ENCODE peak calls at places on chromosomes 4 and X, in seven cellular contexts. H is GM12878, R is GM23338, Y is HepG2, O is K562, M is H1, F is endothelial cell of umbilical vein. C is an unnamed sample.

GRCh38 chrX:112636951-112637541 is 42.7 kb downstream of the LHFPL1 start:
- DNase-seq in O (no peak), H (no peak), F (no peak), R (no peak), M (no peak), Y (no peak), C (no peak)

GRCh38 chr4:102387552-102388150 is 42.4 kb upstream of the SLC39A8 start:
- DNase-seq in H (no peak), R (peak; percentile 26), F (no peak), M (no peak), Y (no peak), O (no peak), C (no peak)

GRCh38 chrX:65723706-65724105 is 56.3 kb downstream of the MSN start:
- DNase-seq in O (no peak), F (peak; percentile 42), Y (no peak), R (no peak), H (peak; percentile 74), M (no peak), C (no peak)

GRCh38 chrX:72145181-72145580 is 13.5 kb upstream of the RTL5 start:
- DNase-seq in F (no peak), R (no peak), O (no peak), H (no peak), M (no peak), Y (no peak), C (no peak)

GRCh38 chrX:9682456-9682855 is 83.2 kb downstream of the GPR143 start:
- DNase-seq in R (peak; percentile 30), F (peak; percentile 10), H (no peak), O (no peak), M (no peak), Y (no peak), C (no peak)

GRCh38 chr4:80171251-80171650 is 26.1 kb upstream of the PRDM8 start:
- DNase-seq in Y (no peak), R (no peak), M (no peak), F (no peak), O (no peak), H (no peak), C (no peak)

GRCh38 chrX:92351531-92351930 is 572.4 kb downstream of the PCDH11X start:
- DNase-seq in Y (no peak), H (no peak), O (no peak), F (no peak), R (no peak), M (no peak), C (no peak)

GRCh38 chr4:74038161-74039064 is at the start of gene CXCL3:
- DNase-seq in H (no peak), F (peak; percentile 67), M (no peak), O (peak; percentile 88), Y (no peak), R (peak; percentile 87), C (no peak)

GRCh38 chr4:5710962-5711478 is at the start of gene EVC:
- DNase-seq in M (no peak), R (peak; percentile 71), H (no peak), Y (peak; percentile 54), O (peak; percentile 73), F (peak; percentile 67), C (no peak)

GRCh38 chrX:47078129-47079043 is at the start of gene RGN:
- DNase-seq in M (no peak), F (no peak), R (peak; percentile 43), Y (peak; percentile 81), H (no peak), O (no peak), C (no peak)

GRCh38 chr4:130542953-130543352 is 1447.0 kb downstream of the C4orf33 start:
- DNase-seq in O (no peak), M (no peak), R (peak; percentile 35), H (no peak), Y (no peak), F (no peak), C (no peak)

GRCh38 chr4:38317238-38317637 is 346.8 kb upstream of the KLF3 start:
- DNase-seq in F (no peak), R (no peak), H (no peak), Y (no peak), M (no peak), O (peak; percentile 12), C (no peak)

GRCh38 chr4:38318737-38319455 is 345.1 kb upstream of the KLF3 start:
- DNase-seq in Y (peak; percentile 52), F (peak; percentile 88), H (peak; percentile 87), R (peak; percentile 95), O (peak; percentile 94), M (peak; percentile 91), C (peak; percentile 85)

GRCh38 chr4:38320833-38321232 is 343.2 kb upstream of the KLF3 start:
- DNase-seq in F (no peak), M (no peak), H (no peak), R (no peak), O (no peak), Y (no peak), C (no peak)

GRCh38 chr4:38320349-38320707 is 343.7 kb upstream of the KLF3 start:
- DNase-seq in Y (no peak), O (no peak), H (no peak), M (no peak), R (no peak), F (no peak), C (no peak)

DNA sequence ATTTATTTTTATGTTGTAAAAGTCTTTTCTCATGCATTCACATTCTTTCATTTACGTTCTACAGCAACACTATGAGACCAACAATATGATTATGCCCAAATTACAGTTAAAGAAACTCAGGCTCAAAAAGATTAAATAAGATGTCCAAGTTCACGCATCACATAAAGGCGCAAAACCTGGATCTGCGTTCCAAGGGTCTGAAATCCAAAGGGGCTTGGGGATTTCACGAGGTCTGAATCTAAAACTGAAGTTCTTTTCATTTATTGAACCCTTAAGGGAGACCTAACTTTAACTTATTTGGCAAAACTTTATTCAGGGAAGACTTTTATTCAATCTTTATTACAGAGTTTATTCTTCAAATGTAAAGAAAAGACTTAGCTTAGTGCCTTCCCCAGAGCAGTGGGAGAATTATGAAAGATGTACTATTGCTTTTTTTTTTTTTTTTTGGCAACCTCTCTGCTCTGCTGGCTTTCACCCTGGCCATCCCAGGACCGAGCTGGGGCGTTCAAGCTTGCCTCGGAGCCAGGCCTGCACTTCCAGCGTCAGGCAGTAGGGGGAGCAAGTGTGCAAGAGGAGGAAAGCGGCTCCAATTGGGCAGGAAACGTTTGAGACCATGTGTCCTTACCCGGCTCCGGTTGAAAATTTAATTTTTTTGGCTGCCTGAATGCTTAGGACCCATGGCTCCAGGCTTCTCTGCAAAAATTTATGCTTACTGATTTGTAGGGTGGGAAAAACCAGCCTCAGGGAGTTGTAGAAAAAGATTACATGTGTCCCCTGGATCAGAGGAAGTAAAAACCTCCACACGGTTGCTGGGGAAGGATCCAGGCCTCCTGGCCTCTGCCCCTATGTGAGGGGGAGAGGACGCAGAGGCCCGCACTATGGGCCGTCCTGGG is 344.3 kb upstream of the KLF3 start:
- DNase-seq in O (peak; percentile 94), M (peak; percentile 76), Y (peak; percentile 75), H (peak; percentile 74), R (peak; percentile 91), F (peak; percentile 89), C (no peak)
- TF ChIP-seq POLR2AphosphoS5 in O (no peak), M (no peak), Y (no peak), H (no peak), R (no peak), F (no peak), C (peak; percentile 19)

DNA sequence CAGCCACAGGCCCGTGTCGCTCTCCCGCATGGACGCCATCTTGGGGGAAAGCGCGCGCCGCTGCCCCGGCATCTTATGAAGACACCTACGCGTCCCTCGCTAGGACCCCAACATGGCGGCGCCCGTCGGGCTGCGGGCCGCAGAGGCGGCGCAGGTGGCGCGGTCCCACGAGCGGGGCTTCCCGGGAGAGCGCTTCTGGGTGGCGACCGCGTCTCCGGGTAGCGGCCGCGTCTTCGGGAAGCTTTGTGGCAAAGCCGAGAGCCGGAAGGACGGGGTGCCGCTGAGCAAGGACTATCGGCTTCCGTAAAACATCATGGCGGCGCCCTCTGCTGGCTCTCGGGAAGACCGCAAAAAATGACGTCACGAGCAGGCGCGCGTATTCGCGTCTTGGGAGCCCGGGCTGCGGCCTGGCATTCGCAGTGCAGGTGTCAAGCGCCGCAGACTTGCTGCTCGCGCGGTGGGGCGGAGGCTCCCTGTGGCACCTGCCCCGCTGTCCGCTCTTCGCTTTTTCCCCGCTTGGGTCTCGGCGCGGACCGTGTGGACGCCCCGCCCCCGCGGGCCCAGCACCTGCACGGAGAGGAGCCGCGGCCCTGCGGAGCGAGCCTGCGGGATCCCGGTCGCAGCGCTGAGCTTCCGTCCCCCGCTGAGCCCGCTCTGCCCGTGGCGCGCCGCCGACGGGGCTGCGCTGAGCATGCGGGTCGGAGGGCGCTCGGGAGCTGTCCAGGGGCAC is at the start of gene NELFA:
- DNase-seq in O (peak; percentile 97), Y (peak; percentile 93), M (peak; percentile 85), H (peak; percentile 57), R (peak; percentile 99), F (peak; percentile 92), C (peak; percentile 93)
- TF ChIP-seq EZH2 in O (no peak), Y (no peak), M (peak; percentile 30), H (no peak), R (no peak), F (no peak), C (no peak)

DNA sequence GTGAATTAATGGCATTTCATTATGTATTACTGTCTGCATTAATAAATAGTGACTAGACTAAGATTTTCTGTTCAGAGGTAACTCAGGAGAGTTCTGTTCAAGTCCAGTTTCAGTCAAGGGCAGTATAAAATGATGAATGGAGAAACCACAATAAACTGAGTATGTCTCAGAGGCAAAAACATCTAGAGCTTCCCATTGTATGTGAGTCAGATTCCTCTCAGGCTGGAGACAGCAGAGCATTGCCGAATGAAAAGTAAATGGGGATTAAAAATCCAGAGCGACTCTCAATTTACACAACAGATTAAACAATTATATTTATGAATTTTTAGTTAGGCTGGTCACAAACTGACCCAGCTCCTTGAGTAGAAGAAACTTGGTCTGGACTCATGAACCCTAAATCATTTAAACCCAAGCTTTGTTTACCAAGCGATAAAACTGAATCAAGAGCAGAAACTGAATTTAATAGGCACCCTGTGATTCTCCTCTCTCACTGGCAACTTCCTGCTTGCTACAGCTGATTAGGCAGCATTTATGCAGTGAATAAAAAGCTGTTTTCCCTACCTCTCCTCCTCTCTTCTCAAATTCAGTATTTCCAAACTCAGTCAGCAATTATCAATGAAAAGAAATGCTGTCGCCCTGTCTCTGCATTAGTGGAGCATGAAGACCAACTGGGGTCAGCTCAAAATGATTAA is 567.9 kb downstream of the PDHA2 start:
- DNase-seq in R (no peak), O (no peak), Y (no peak), F (no peak), H (no peak), M (no peak), C (no peak)
- TF ChIP-seq POLR2AphosphoS5 in R (no peak), O (no peak), Y (no peak), F (no peak), H (no peak), M (no peak), C (no peak)

DNA sequence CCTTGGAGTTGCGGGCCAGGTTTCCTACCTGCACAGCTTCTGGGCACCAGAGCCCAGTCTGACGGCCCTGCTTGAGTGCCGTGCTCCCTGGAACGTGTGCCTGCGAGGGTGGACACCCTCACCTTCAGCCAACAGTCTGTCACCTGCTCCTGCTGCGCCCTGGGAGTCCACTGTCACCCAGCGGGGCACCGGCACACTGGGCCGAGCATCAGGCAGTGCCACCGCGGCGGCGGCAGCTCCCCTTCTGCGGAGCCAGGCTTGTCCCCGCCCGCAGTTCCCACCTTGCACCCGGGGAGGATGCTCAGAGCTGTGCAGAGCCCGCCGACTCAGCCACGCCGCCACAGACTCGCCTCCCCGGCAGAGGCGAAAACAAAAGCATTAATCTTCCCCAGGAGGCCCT is 86.9 kb downstream of the ABLIM2 start:
- DNase-seq in F (no peak), R (no peak), O (no peak), H (no peak), Y (no peak), M (no peak), C (no peak)
- TF ChIP-seq EZH2 in F (no peak), R (no peak), O (no peak), H (no peak), Y (no peak), M (no peak), C (no peak)

GRCh38 chr4:12879500-12879899 is 604.6 kb downstream of the RAB28 start:
- DNase-seq in M (no peak), H (no peak), O (no peak), F (no peak), Y (no peak), R (no peak), C (no peak)
- TF ChIP-seq POLR2AphosphoS5 in M (no peak), H (no peak), O (no peak), F (no peak), Y (no peak), R (no peak), C (no peak)

C was measured in HCT116.